ENCODE peak calls at places on chromosomes 2 and 18, in nine cellular contexts. S, J, K, U, N, T, H, O and R are unnamed samples.

GRCh38 chr18:63339920-63340484 is 20.4 kb upstream of the BCL2 start:
- DNase-seq in K (no peak), T (no peak), N (peak), U (no peak), O (peak), J (no peak), H (peak), S (no peak), R (no peak)

GRCh38 chr2:221518937-221519635 is 53.0 kb downstream of the EPHA4 start:
- DNase-seq in S (no peak), U (no peak), K (no peak), N (no peak), J (no peak), H (no peak), T (no peak), O (no peak), R (no peak)

GRCh38 chr18:49247786-49248185 is 212.7 kb downstream of the DYM start:
- DNase-seq in J (no peak), U (no peak), K (no peak), H (no peak), O (no peak), S (no peak), T (peak), N (no peak), R (no peak)

GRCh38 chr18:76496200-76496890 is 1.3 kb upstream of the ZNF516 start:
- DNase-seq in N (peak), S (peak), O (peak), U (no peak), J (no peak), T (no peak), H (peak), K (peak), R (no peak)

GRCh38 chr2:160538559-160539355 is 45.1 kb upstream of the RBMS1 start:
- DNase-seq in T (no peak), K (no peak), O (no peak), J (no peak), S (no peak), U (no peak), H (no peak), N (no peak), R (no peak)

GRCh38 chr2:20214566-20215182 is 10.3 kb downstream of the SDC1 start:
- DNase-seq in O (no peak), J (no peak), N (no peak), K (no peak), U (no peak), S (no peak), H (no peak), T (no peak), R (no peak)

GRCh38 chr2:37623971-37624897 is 47.2 kb downstream of the CDC42EP3 start:
- DNase-seq in N (no peak), O (no peak), K (no peak), J (no peak), T (no peak), H (no peak), S (no peak), U (no peak), R (no peak)

GRCh38 chr2:9076210-9076609 is 72.7 kb upstream of the MBOAT2 start:
- DNase-seq in N (no peak), K (no peak), H (no peak), U (no peak), O (no peak), S (no peak), J (no peak), T (no peak), R (no peak)

GRCh38 chr18:43170586-43170985 is 55.1 kb upstream of the RIT2 start:
- DNase-seq in O (no peak), U (no peak), K (no peak), H (no peak), N (no peak), S (no peak), T (no peak), J (no peak), R (no peak)

GRCh38 chr2:238423561-238424312 is 3.0 kb upstream of the ASB1 start:
- DNase-seq in J (no peak), S (no peak), N (no peak), H (no peak), K (peak), T (no peak), O (no peak), U (no peak), R (no peak)

GRCh38 chr2:27724905-27725693 is 46.4 kb upstream of the MRPL33 start:
- DNase-seq in O (peak), K (no peak), U (no peak), N (no peak), H (no peak), J (no peak), S (no peak), T (no peak), R (no peak)

GRCh38 chr2:27729614-27730013 is 41.9 kb upstream of the MRPL33 start:
- DNase-seq in H (no peak), J (no peak), N (no peak), U (no peak), O (no peak), S (no peak), T (no peak), K (no peak), R (no peak)

GRCh38 chr2:27728081-27728858 is 43.2 kb upstream of the MRPL33 start:
- DNase-seq in N (no peak), K (no peak), H (no peak), O (no peak), J (no peak), S (no peak), T (no peak), U (no peak), R (no peak)

GRCh38 chr2:27729198-27729597 is 42.3 kb upstream of the MRPL33 start:
- DNase-seq in J (no peak), H (no peak), T (no peak), N (no peak), S (no peak), U (no peak), O (no peak), K (no peak), R (no peak)

GRCh38 chr2:27727257-27727656 is 44.3 kb upstream of the MRPL33 start:
- DNase-seq in O (no peak), U (no peak), K (no peak), T (no peak), J (no peak), H (no peak), N (peak), S (no peak), R (no peak)
- TF ChIP-seq POLR2AphosphoS5 in O (no peak), U (no peak), K (peak), T (no peak), J (no peak), H (no peak), N (no peak), S (no peak), R (no peak)

GRCh38 chr2:120722603-120723421 is 12.9 kb upstream of the GLI2 start:
- DNase-seq in K (peak), J (no peak), U (no peak), H (no peak), T (no peak), N (no peak), O (peak), S (no peak), R (no peak)
- TF ChIP-seq POLR2AphosphoS5 in K (no peak), J (no peak), U (no peak), H (no peak), T (no peak), N (no peak), O (no peak), S (no peak), R (no peak)

GRCh38 chr2:164535280-164536025 is 85.8 kb downstream of the GRB14 start:
- DNase-seq in J (no peak), N (no peak), U (no peak), H (no peak), T (no peak), S (no peak), O (peak), K (no peak), R (no peak)
- TF ChIP-seq POLR2AphosphoS5 in J (no peak), N (no peak), U (no peak), H (no peak), T (no peak), S (no peak), O (no peak), K (no peak), R (no peak)

GRCh38 chr2:199392363-199392762 is 65.4 kb downstream of the SATB2 start:
- DNase-seq in J (no peak), N (no peak), S (no peak), O (no peak), H (no peak), K (no peak), T (no peak), U (no peak), R (no peak)

GRCh38 chr2:199395311-199395710 is 62.4 kb downstream of the SATB2 start:
- DNase-seq in U (no peak), N (no peak), K (no peak), O (no peak), J (no peak), S (no peak), T (no peak), H (no peak), R (no peak)
- TF ChIP-seq POLR2AphosphoS5 in U (no peak), N (no peak), K (no peak), O (no peak), J (no peak), S (no peak), T (no peak), H (no peak), R (no peak)

GRCh38 chr18:59502899-59503245 is 143.8 kb upstream of the LMAN1 start:
- DNase-seq in H (peak), O (no peak), J (no peak), S (peak), K (no peak), U (no peak), T (no peak), N (no peak), R (no peak)

GRCh38 chr18:59500765-59501164 is 141.7 kb upstream of the LMAN1 start:
- DNase-seq in K (no peak), J (no peak), H (no peak), T (no peak), O (no peak), U (no peak), N (no peak), S (no peak), R (no peak)

GRCh38 chr18:59501876-59502221 is 142.8 kb upstream of the LMAN1 start:
- DNase-seq in T (no peak), K (no peak), N (no peak), J (no peak), H (no peak), O (no peak), U (no peak), S (no peak), R (no peak)

GRCh38 chr18:59502222-59502898 is 143.3 kb upstream of the LMAN1 start:
- DNase-seq in T (peak), O (no peak), H (no peak), S (peak), K (no peak), U (no peak), J (no peak), N (no peak), R (no peak)

DNA sequence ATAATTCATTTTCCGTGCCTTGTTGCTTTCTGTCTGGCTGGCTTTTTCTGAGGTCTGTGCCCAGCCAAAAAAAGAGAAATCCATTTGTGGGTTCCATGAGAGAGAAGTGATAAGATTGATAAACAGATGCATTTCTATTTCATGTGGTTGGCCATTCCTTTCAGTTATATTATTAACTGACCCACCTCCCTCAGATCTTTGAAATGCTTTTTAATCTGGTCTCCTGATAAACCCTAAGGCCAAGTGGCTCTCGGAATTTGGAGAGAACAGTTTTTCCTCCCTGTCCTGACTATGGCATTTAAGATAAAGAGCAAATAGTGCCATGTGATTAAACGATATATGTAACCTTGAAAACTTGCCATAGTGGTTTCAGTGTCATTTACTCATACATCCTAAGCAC is 139.6 kb upstream of the LMAN1 start:
- DNase-seq in S (no peak), N (no peak), O (no peak), K (no peak), T (no peak), J (no peak), U (no peak), H (no peak), R (no peak)
- TF ChIP-seq POLR2AphosphoS5 in S (no peak), N (no peak), O (no peak), K (no peak), T (no peak), J (no peak), U (no peak), H (no peak), R (no peak)

GRCh38 chr2:66574701-66575624 is 140.0 kb downstream of the MEIS1 start:
- DNase-seq in O (peak), H (peak), S (peak), U (no peak), T (peak), N (no peak), J (no peak), K (no peak), R (peak)
- TF ChIP-seq POLR2AphosphoS5 in O (no peak), H (no peak), S (peak), U (no peak), T (peak), N (no peak), J (no peak), K (peak), R (peak)

GRCh38 chr2:61210332-61210981 is 48.5 kb downstream of the C2orf74 start:
- DNase-seq in O (peak), T (no peak), S (no peak), K (no peak), J (no peak), U (peak), H (no peak), N (no peak), R (no peak)

GRCh38 chr2:61205132-61205531 is 43.1 kb downstream of the C2orf74 start:
- DNase-seq in T (no peak), O (no peak), S (no peak), H (no peak), K (no peak), J (no peak), N (no peak), U (no peak), R (no peak)
- TF ChIP-seq POLR2AphosphoS5 in T (no peak), O (no peak), S (no peak), H (no peak), K (no peak), J (no peak), N (no peak), U (no peak), R (no peak)